ENCODE peak calls at places on chromosome 22, in ten cellular contexts. One of them, this sample, is unnamed.

GRCh38 chr22:30266445-30267381 is at the start of gene OSM:
- DNase-seq in psoas muscle: peak; percentile 83
- DNase-seq in cardiac muscle cell: no peak
- DNase-seq in upper lobe of right lung: peak; percentile 88
- DNase-seq in A549: no peak
- DNase-seq in GM23248: no peak
- DNase-seq in prostate gland: no peak
- DNase-seq in CD4-positive, alpha-beta memory T cell: peak; percentile 77
- DNase-seq in testis: peak; percentile 49
- DNase-seq in lung: peak; percentile 69
- DNase-seq in this sample: no peak

GRCh38 chr22:37705205-37705604 is 8.4 kb downstream of the TRIOBP start:
- DNase-seq in upper lobe of right lung: no peak
- DNase-seq in CD4-positive, alpha-beta memory T cell: no peak
- DNase-seq in GM23248: no peak
- DNase-seq in A549: no peak
- DNase-seq in lung: no peak
- DNase-seq in testis: no peak
- DNase-seq in psoas muscle: no peak
- DNase-seq in cardiac muscle cell: no peak
- DNase-seq in prostate gland: no peak
- DNase-seq in this sample: no peak

GRCh38 chr22:42825796-42826195 is 31.3 kb downstream of the ARFGAP3 start:
- DNase-seq in GM23248: no peak
- DNase-seq in testis: no peak
- DNase-seq in A549: no peak
- DNase-seq in psoas muscle: no peak
- DNase-seq in cardiac muscle cell: no peak
- DNase-seq in upper lobe of right lung: no peak
- DNase-seq in prostate gland: no peak
- DNase-seq in CD4-positive, alpha-beta memory T cell: no peak
- DNase-seq in lung: no peak
- DNase-seq in this sample: no peak

GRCh38 chr22:28009272-28009827 is 90.3 kb upstream of the PITPNB start:
- DNase-seq in GM23248: peak; percentile 84
- DNase-seq in cardiac muscle cell: peak; percentile 92
- DNase-seq in upper lobe of right lung: peak; percentile 85
- DNase-seq in lung: peak; percentile 81
- DNase-seq in CD4-positive, alpha-beta memory T cell: peak; percentile 59
- DNase-seq in A549: peak; percentile 74
- DNase-seq in prostate gland: peak; percentile 70
- DNase-seq in psoas muscle: peak; percentile 85
- DNase-seq in testis: peak; percentile 83
- DNase-seq in this sample: peak; percentile 67

GRCh38 chr22:32649515-32650200 is 151.8 kb upstream of the TIMP3 start:
- DNase-seq in prostate gland: no peak
- DNase-seq in upper lobe of right lung: no peak
- DNase-seq in psoas muscle: peak; percentile 80
- DNase-seq in A549: no peak
- DNase-seq in testis: no peak
- DNase-seq in CD4-positive, alpha-beta memory T cell: no peak
- DNase-seq in lung: no peak
- DNase-seq in GM23248: peak; percentile 89
- DNase-seq in cardiac muscle cell: no peak
- DNase-seq in this sample: no peak

GRCh38 chr22:36585841-36586240 is 56.9 kb upstream of the EIF3D start:
- DNase-seq in psoas muscle: no peak
- DNase-seq in A549: no peak
- DNase-seq in upper lobe of right lung: no peak
- DNase-seq in lung: no peak
- DNase-seq in prostate gland: no peak
- DNase-seq in GM23248: peak; percentile 47
- DNase-seq in cardiac muscle cell: no peak
- DNase-seq in testis: no peak
- DNase-seq in CD4-positive, alpha-beta memory T cell: no peak
- DNase-seq in this sample: no peak

GRCh38 chr22:38203855-38204497 is 2.2 kb downstream of the MAFF start:
- DNase-seq in psoas muscle: no peak
- DNase-seq in lung: no peak
- DNase-seq in testis: no peak
- DNase-seq in GM23248: peak; percentile 81
- DNase-seq in cardiac muscle cell: no peak
- DNase-seq in A549: no peak
- DNase-seq in prostate gland: no peak
- DNase-seq in upper lobe of right lung: no peak
- DNase-seq in CD4-positive, alpha-beta memory T cell: no peak
- DNase-seq in this sample: no peak

GRCh38 chr22:37213218-37213855 is 1.1 kb upstream of the SSTR3 start:
- DNase-seq in GM23248: no peak
- DNase-seq in testis: no peak
- DNase-seq in prostate gland: no peak
- DNase-seq in upper lobe of right lung: peak; percentile 60
- DNase-seq in lung: no peak
- DNase-seq in A549: no peak
- DNase-seq in cardiac muscle cell: no peak
- DNase-seq in psoas muscle: peak; percentile 13
- DNase-seq in CD4-positive, alpha-beta memory T cell: no peak
- DNase-seq in this sample: no peak

GRCh38 chr22:32733196-32733595 is 68.3 kb upstream of the TIMP3 start:
- DNase-seq in CD4-positive, alpha-beta memory T cell: no peak
- DNase-seq in upper lobe of right lung: no peak
- DNase-seq in prostate gland: no peak
- DNase-seq in cardiac muscle cell: no peak
- DNase-seq in testis: no peak
- DNase-seq in lung: no peak
- DNase-seq in GM23248: no peak
- DNase-seq in A549: no peak
- DNase-seq in psoas muscle: no peak
- DNase-seq in this sample: no peak

GRCh38 chr22:20267441-20268288 is 453 bp downstream of the RTN4R start:
- DNase-seq in cardiac muscle cell: no peak
- DNase-seq in CD4-positive, alpha-beta memory T cell: no peak
- DNase-seq in prostate gland: no peak
- DNase-seq in A549: peak; percentile 6
- DNase-seq in lung: peak; percentile 45
- DNase-seq in GM23248: no peak
- DNase-seq in upper lobe of right lung: peak; percentile 82
- DNase-seq in psoas muscle: no peak
- DNase-seq in testis: no peak
- DNase-seq in this sample: no peak

GRCh38 chr22:41873391-41873790 is 40.5 kb downstream of the SREBF2 start:
- DNase-seq in psoas muscle: no peak
- DNase-seq in prostate gland: no peak
- DNase-seq in GM23248: no peak
- DNase-seq in upper lobe of right lung: no peak
- DNase-seq in cardiac muscle cell: no peak
- DNase-seq in CD4-positive, alpha-beta memory T cell: peak; percentile 54
- DNase-seq in testis: no peak
- DNase-seq in A549: no peak
- DNase-seq in lung: no peak
- DNase-seq in this sample: no peak

GRCh38 chr22:47609653-47610052 is 847.2 kb downstream of the TBC1D22A start:
- DNase-seq in testis: no peak
- DNase-seq in CD4-positive, alpha-beta memory T cell: no peak
- DNase-seq in cardiac muscle cell: no peak
- DNase-seq in A549: no peak
- DNase-seq in psoas muscle: peak; percentile 28
- DNase-seq in lung: no peak
- DNase-seq in prostate gland: no peak
- DNase-seq in GM23248: no peak
- DNase-seq in upper lobe of right lung: peak; percentile 31
- DNase-seq in this sample: no peak
- H3K9me3 ChIP-seq in testis: no peaks in the 10 kb centered on the region
- H3K9me3 ChIP-seq in CD4-positive, alpha-beta memory T cell: no peaks in the 10 kb centered on the region
- H3K9me3 ChIP-seq in cardiac muscle cell: no peaks in the 10 kb centered on the region
- H3K9me3 ChIP-seq in A549: no peaks in the 10 kb centered on the region
- H3K9me3 ChIP-seq in psoas muscle: no peaks in the 10 kb centered on the region
- H3K9me3 ChIP-seq in lung: peaks cover 8% of the 10 kb centered on the region
- H3K9me3 ChIP-seq in prostate gland: no peaks in the 10 kb centered on the region
- H3K9me3 ChIP-seq in GM23248: no peaks in the 10 kb centered on the region
- H3K9me3 ChIP-seq in upper lobe of right lung: no peaks in the 10 kb centered on the region
- H3K9me3 ChIP-seq in this sample: peaks cover 40% of the 10 kb centered on the region

GRCh38 chr22:45965565-45965962 is 11.4 kb downstream of the WNT7B start:
- DNase-seq in CD4-positive, alpha-beta memory T cell: no peak
- DNase-seq in GM23248: no peak
- DNase-seq in cardiac muscle cell: no peak
- DNase-seq in testis: no peak
- DNase-seq in prostate gland: no peak
- DNase-seq in lung: no peak
- DNase-seq in psoas muscle: no peak
- DNase-seq in upper lobe of right lung: no peak
- DNase-seq in A549: no peak
- DNase-seq in this sample: no peak

GRCh38 chr22:45964926-45965564 is 11.9 kb downstream of the WNT7B start:
- DNase-seq in CD4-positive, alpha-beta memory T cell: no peak
- DNase-seq in GM23248: no peak
- DNase-seq in cardiac muscle cell: no peak
- DNase-seq in upper lobe of right lung: no peak
- DNase-seq in testis: no peak
- DNase-seq in lung: no peak
- DNase-seq in A549: no peak
- DNase-seq in prostate gland: no peak
- DNase-seq in psoas muscle: no peak
- DNase-seq in this sample: no peak

GRCh38 chr22:45968003-45968650 is 8.8 kb downstream of the WNT7B start:
- DNase-seq in psoas muscle: no peak
- DNase-seq in prostate gland: no peak
- DNase-seq in GM23248: no peak
- DNase-seq in CD4-positive, alpha-beta memory T cell: no peak
- DNase-seq in upper lobe of right lung: no peak
- DNase-seq in testis: no peak
- DNase-seq in lung: no peak
- DNase-seq in A549: no peak
- DNase-seq in cardiac muscle cell: no peak
- DNase-seq in this sample: no peak

GRCh38 chr22:45966892-45967365 is 10.0 kb downstream of the WNT7B start:
- DNase-seq in GM23248: no peak
- DNase-seq in CD4-positive, alpha-beta memory T cell: no peak
- DNase-seq in testis: no peak
- DNase-seq in A549: no peak
- DNase-seq in prostate gland: no peak
- DNase-seq in lung: no peak
- DNase-seq in cardiac muscle cell: no peak
- DNase-seq in upper lobe of right lung: no peak
- DNase-seq in psoas muscle: no peak
- DNase-seq in this sample: no peak

GRCh38 chr22:45966320-45966891 is 10.6 kb downstream of the WNT7B start:
- DNase-seq in psoas muscle: no peak
- DNase-seq in prostate gland: no peak
- DNase-seq in A549: no peak
- DNase-seq in testis: no peak
- DNase-seq in CD4-positive, alpha-beta memory T cell: no peak
- DNase-seq in upper lobe of right lung: no peak
- DNase-seq in cardiac muscle cell: no peak
- DNase-seq in GM23248: no peak
- DNase-seq in lung: peak; percentile 51
- DNase-seq in this sample: no peak
- H3K4me1 ChIP-seq in psoas muscle: peaks cover 2% of the 10 kb centered on the region
- H3K4me1 ChIP-seq in prostate gland: no peaks in the 10 kb centered on the region
- H3K4me1 ChIP-seq in A549: peaks cover 100% of the 10 kb centered on the region
- H3K4me1 ChIP-seq in testis: peaks cover 8% of the 10 kb centered on the region
- H3K4me1 ChIP-seq in CD4-positive, alpha-beta memory T cell: no peaks in the 10 kb centered on the region
- H3K4me1 ChIP-seq in upper lobe of right lung: peaks cover 7% of the 10 kb centered on the region
- H3K4me1 ChIP-seq in cardiac muscle cell: peaks cover 7% of the 10 kb centered on the region
- H3K4me1 ChIP-seq in GM23248: peaks cover 24% of the 10 kb centered on the region
- H3K4me1 ChIP-seq in lung: no peaks in the 10 kb centered on the region
- H3K4me1 ChIP-seq in this sample: peaks cover 5% of the 10 kb centered on the region

DNA sequence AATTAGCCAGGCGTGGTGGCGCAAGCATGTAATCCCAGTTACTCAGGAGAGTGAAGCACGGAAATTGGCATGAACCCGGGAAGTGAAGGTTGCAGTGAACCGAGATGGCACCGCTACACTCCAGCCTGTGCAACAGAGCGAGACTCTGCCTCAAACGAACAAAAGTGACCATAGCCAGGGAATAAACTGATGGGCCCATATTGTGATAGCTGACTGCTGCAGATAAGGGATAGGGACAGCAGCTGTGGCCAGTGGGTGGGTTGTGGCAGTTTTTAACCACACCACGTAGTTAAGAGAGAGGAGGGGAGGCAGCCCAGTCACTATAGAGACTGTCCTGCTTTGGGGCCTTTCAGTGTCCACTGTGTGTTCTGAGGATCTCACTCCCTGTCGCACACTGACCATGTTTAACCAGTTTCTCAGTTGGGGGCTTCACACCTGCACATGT is 58.9 kb downstream of the PISD start:
- DNase-seq in psoas muscle: no peak
- DNase-seq in upper lobe of right lung: no peak
- DNase-seq in GM23248: no peak
- DNase-seq in lung: no peak
- DNase-seq in A549: no peak
- DNase-seq in cardiac muscle cell: peak; percentile 27
- DNase-seq in testis: no peak
- DNase-seq in CD4-positive, alpha-beta memory T cell: no peak
- DNase-seq in prostate gland: no peak
- DNase-seq in this sample: no peak
- H3K27ac ChIP-seq in psoas muscle: no peak overlapping the region
- H3K27ac ChIP-seq in upper lobe of right lung: peak overlapping the region; percentile 68
- H3K27ac ChIP-seq in GM23248: peak overlapping the region; percentile 69
- H3K27ac ChIP-seq in lung: peak overlapping the region; percentile 52
- H3K27ac ChIP-seq in A549: no peak overlapping the region
- H3K27ac ChIP-seq in cardiac muscle cell: peak overlapping the region; percentile 78
- H3K27ac ChIP-seq in testis: no peak overlapping the region
- H3K27ac ChIP-seq in CD4-positive, alpha-beta memory T cell: no peak overlapping the region
- H3K27ac ChIP-seq in prostate gland: no peak overlapping the region
- H3K27ac ChIP-seq in this sample: no peak overlapping the region

GRCh38 chr22:47540011-47540410 is 777.6 kb downstream of the TBC1D22A start:
- DNase-seq in GM23248: no peak
- DNase-seq in cardiac muscle cell: no peak
- DNase-seq in A549: no peak
- DNase-seq in CD4-positive, alpha-beta memory T cell: no peak
- DNase-seq in lung: no peak
- DNase-seq in prostate gland: no peak
- DNase-seq in upper lobe of right lung: no peak
- DNase-seq in psoas muscle: no peak
- DNase-seq in testis: no peak
- DNase-seq in this sample: no peak

GRCh38 chr22:47544696-47545095 is 782.2 kb downstream of the TBC1D22A start:
- DNase-seq in lung: peak; percentile 7
- DNase-seq in testis: no peak
- DNase-seq in CD4-positive, alpha-beta memory T cell: no peak
- DNase-seq in prostate gland: no peak
- DNase-seq in psoas muscle: no peak
- DNase-seq in GM23248: no peak
- DNase-seq in cardiac muscle cell: no peak
- DNase-seq in A549: no peak
- DNase-seq in upper lobe of right lung: no peak
- DNase-seq in this sample: no peak

GRCh38 chr22:47547239-47547661 is 784.8 kb downstream of the TBC1D22A start:
- DNase-seq in CD4-positive, alpha-beta memory T cell: no peak
- DNase-seq in prostate gland: no peak
- DNase-seq in psoas muscle: no peak
- DNase-seq in lung: no peak
- DNase-seq in GM23248: no peak
- DNase-seq in cardiac muscle cell: no peak
- DNase-seq in testis: no peak
- DNase-seq in upper lobe of right lung: no peak
- DNase-seq in A549: no peak
- DNase-seq in this sample: no peak

GRCh38 chr22:47539374-47539773 is 776.9 kb downstream of the TBC1D22A start:
- DNase-seq in cardiac muscle cell: no peak
- DNase-seq in psoas muscle: no peak
- DNase-seq in testis: no peak
- DNase-seq in upper lobe of right lung: no peak
- DNase-seq in A549: no peak
- DNase-seq in lung: peak; percentile 9
- DNase-seq in CD4-positive, alpha-beta memory T cell: no peak
- DNase-seq in GM23248: no peak
- DNase-seq in prostate gland: no peak
- DNase-seq in this sample: no peak

GRCh38 chr22:47543447-47543846 is 781.0 kb downstream of the TBC1D22A start:
- DNase-seq in A549: no peak
- DNase-seq in GM23248: no peak
- DNase-seq in CD4-positive, alpha-beta memory T cell: no peak
- DNase-seq in testis: no peak
- DNase-seq in upper lobe of right lung: no peak
- DNase-seq in psoas muscle: no peak
- DNase-seq in cardiac muscle cell: no peak
- DNase-seq in prostate gland: no peak
- DNase-seq in lung: peak; percentile 14
- DNase-seq in this sample: no peak
- H3K9me3 ChIP-seq in A549: no peaks in the 10 kb centered on the region
- H3K9me3 ChIP-seq in GM23248: no peaks in the 10 kb centered on the region
- H3K9me3 ChIP-seq in CD4-positive, alpha-beta memory T cell: no peaks in the 10 kb centered on the region
- H3K9me3 ChIP-seq in testis: no peaks in the 10 kb centered on the region
- H3K9me3 ChIP-seq in upper lobe of right lung: no peaks in the 10 kb centered on the region
- H3K9me3 ChIP-seq in psoas muscle: no peaks in the 10 kb centered on the region
- H3K9me3 ChIP-seq in cardiac muscle cell: no peaks in the 10 kb centered on the region
- H3K9me3 ChIP-seq in prostate gland: no peaks in the 10 kb centered on the region
- H3K9me3 ChIP-seq in lung: peaks cover 5% of the 10 kb centered on the region
- H3K9me3 ChIP-seq in this sample: peaks cover 28% of the 10 kb centered on the region

This sample was measured in iPS DF 6.9.